ENCODE peak calls at places on chromosomes 4 and X, in five cellular contexts. D, V, X, H and N are unnamed samples.

GRCh38 chrX:118853596-118853995 is 30.0 kb downstream of the ZCCHC12 start:
- DNase-seq in D (no peak), V (no peak), X (no peak), H (no peak), N (no peak)

GRCh38 chr4:151807220-151807619 is 46.4 kb upstream of the GATB start:
- DNase-seq in D (no peak), V (no peak), X (no peak), H (no peak), N (no peak)

GRCh38 chr4:5890063-5890727 is 2.7 kb downstream of the CRMP1 start:
- DNase-seq in D (no peak), V (peak; percentile 83), X (no peak), H (no peak), N (no peak)

GRCh38 chr4:104494822-104495559 is at the start of gene CXXC4:
- DNase-seq in D (peak; percentile 27), V (peak; percentile 82), X (no peak), H (no peak), N (peak; percentile 16)

GRCh38 chrX:84737471-84737871 is 235.2 kb upstream of the HDX start:
- DNase-seq in D (peak; percentile 29), V (no peak), X (no peak), H (no peak), N (no peak)

GRCh38 chrX:107775000-107775733 is 420 bp downstream of the TSC22D3 start:
- DNase-seq in D (peak; percentile 2), V (no peak), X (no peak), H (no peak), N (no peak)

GRCh38 chr4:176156656-176157055 is 38.7 kb downstream of the SPATA4 start:
- DNase-seq in D (peak; percentile 76), V (no peak), X (no peak), H (peak; percentile 9), N (no peak)

GRCh38 chr4:72457158-72457557 is 111.9 kb downstream of the ADAMTS3 start:
- DNase-seq in D (no peak), V (no peak), X (no peak), H (no peak), N (no peak)

GRCh38 chrX:105190252-105190853 is 30.1 kb downstream of the TEX13A start:
- DNase-seq in D (peak; percentile 44), V (peak; percentile 53), X (no peak), H (peak; percentile 1), N (peak; percentile 43)

GRCh38 chr4:1597021-1597931 is 86.8 kb downstream of the FAM53A start:
- DNase-seq in D (no peak), V (no peak), X (no peak), H (no peak), N (no peak)

GRCh38 chr4:127843704-127844604 is 36.7 kb upstream of the PLK4 start:
- DNase-seq in D (no peak), V (no peak), X (no peak), H (no peak), N (no peak)

GRCh38 chrX:69070949-69071650 is 94.2 kb downstream of the PJA1 start:
- DNase-seq in D (peak; percentile 20), V (peak; percentile 67), X (no peak), H (no peak), N (no peak)

GRCh38 chrX:149129767-149130166 is 375.3 kb downstream of the IDS start:
- DNase-seq in D (no peak), V (no peak), X (no peak), H (no peak), N (peak; percentile 86)